ENCODE peak calls at places on chromosomes 13 and 19, in nine cellular contexts. Q is fibroblast of lung, X is endothelial cell of umbilical vein, A is DND-41, P is hepatocyte, K is PC-9, D is OCI-LY7, G is IMR-90, M is H9. S is an unnamed sample.

GRCh38 chr19:29060833-29061364 is 152.1 kb downstream of the UQCRFS1 start:
- DNase-seq in Q (no peak), X (no peak), A (no peak), P (no peak), K (no peak), D (no peak), G (no peak), M (no peak), S (no peak)

GRCh38 chr19:29188704-29189375 is 24.1 kb downstream of the UQCRFS1 start:
- DNase-seq in Q (peak), X (no peak), A (no peak), P (peak), K (no peak), D (no peak), G (peak), M (no peak), S (no peak)

GRCh38 chr13:104592127-104592526 is 1525.9 kb upstream of the SLC10A2 start:
- DNase-seq in Q (peak), X (peak), A (no peak), P (peak), K (no peak), D (no peak), G (peak), M (no peak), S (peak)

GRCh38 chr19:3179739-3180293 is 1.2 kb downstream of the S1PR4 start:
- DNase-seq in Q (no peak), X (no peak), A (peak), P (no peak), K (no peak), D (peak), G (no peak), M (peak), S (no peak)

GRCh38 chr13:40608308-40608707 is 58.1 kb downstream of the FOXO1 start:
- DNase-seq in Q (no peak), X (no peak), A (no peak), P (no peak), K (no peak), D (no peak), G (no peak), M (no peak), S (no peak)

GRCh38 chr19:54207908-54208783 is 7.5 kb downstream of the RPS9 start:
- DNase-seq in Q (peak), X (peak), A (peak), P (peak), K (peak), D (no peak), G (peak), M (no peak), S (no peak)

GRCh38 chr19:6970021-6970420 is 51.2 kb downstream of the MBD3L2B start:
- DNase-seq in Q (no peak), X (no peak), A (no peak), P (no peak), K (no peak), D (no peak), G (no peak), M (no peak), S (no peak)

GRCh38 chr13:40613192-40613818 is 53.1 kb downstream of the FOXO1 start:
- DNase-seq in Q (no peak), X (peak), A (no peak), P (no peak), K (no peak), D (peak), G (no peak), M (no peak), S (no peak)

GRCh38 chr13:106619688-106620555 is 52.0 kb upstream of the ARGLU1 start:
- DNase-seq in Q (peak), X (peak), A (peak), P (peak), K (peak), D (peak), G (peak), M (peak), S (peak)

GRCh38 chr13:109172099-109172498 is 542.7 kb downstream of the MYO16 start:
- DNase-seq in Q (no peak), X (no peak), A (no peak), P (no peak), K (no peak), D (no peak), G (no peak), M (no peak), S (no peak)

GRCh38 chr19:31018951-31019350 is 330.3 kb downstream of the TSHZ3 start:
- DNase-seq in Q (no peak), X (no peak), A (no peak), P (no peak), K (no peak), D (no peak), G (no peak), M (no peak), S (no peak)

GRCh38 chr19:42185281-42185680 is 32.2 kb downstream of the DEDD2 start:
- DNase-seq in Q (peak), X (no peak), A (peak), P (no peak), K (no peak), D (peak), G (peak), M (no peak), S (no peak)

GRCh38 chr19:42480335-42481095 is 37.8 kb upstream of the CXCL17 start:
- DNase-seq in Q (peak), X (no peak), A (no peak), P (peak), K (peak), D (no peak), G (peak), M (no peak), S (no peak)

GRCh38 chr13:51645154-51645650 is 60.9 kb downstream of the WDFY2 start:
- DNase-seq in Q (peak), X (no peak), A (peak), P (peak), K (peak), D (peak), G (peak), M (no peak), S (peak)

GRCh38 chr19:43429395-43429794 is 14.7 kb downstream of the TEX101 start:
- DNase-seq in Q (no peak), X (no peak), A (no peak), P (no peak), K (no peak), D (no peak), G (no peak), M (no peak), S (no peak)

GRCh38 chr13:107185889-107186288 is 618.0 kb upstream of the ARGLU1 start:
- DNase-seq in Q (peak), X (peak), A (no peak), P (no peak), K (no peak), D (no peak), G (peak), M (no peak), S (no peak)

GRCh38 chr13:109344552-109345157 is 441.7 kb downstream of the IRS2 start:
- DNase-seq in Q (peak), X (peak), A (no peak), P (no peak), K (no peak), D (no peak), G (peak), M (no peak), S (peak)

GRCh38 chr13:48531416-48532145 is 1.3 kb downstream of the RCBTB2 start:
- DNase-seq in Q (no peak), X (no peak), A (peak), P (no peak), K (no peak), D (peak), G (no peak), M (no peak), S (peak)
- H2AFZ ChIP-seq in Q (peak), X (peak), A (peak), P (peak), K (peak), D (peak), G (peak), M (no peak), S (peak)

GRCh38 chr19:48715681-48716171 is 3.8 kb downstream of the MAMSTR start:
- DNase-seq in Q (no peak), X (no peak), A (no peak), P (peak), K (no peak), D (no peak), G (no peak), M (peak), S (no peak)
- H2AFZ ChIP-seq in Q (no peak), X (no peak), A (no peak), P (no peak), K (no peak), D (no peak), G (no peak), M (no peak), S (no peak)

DNA sequence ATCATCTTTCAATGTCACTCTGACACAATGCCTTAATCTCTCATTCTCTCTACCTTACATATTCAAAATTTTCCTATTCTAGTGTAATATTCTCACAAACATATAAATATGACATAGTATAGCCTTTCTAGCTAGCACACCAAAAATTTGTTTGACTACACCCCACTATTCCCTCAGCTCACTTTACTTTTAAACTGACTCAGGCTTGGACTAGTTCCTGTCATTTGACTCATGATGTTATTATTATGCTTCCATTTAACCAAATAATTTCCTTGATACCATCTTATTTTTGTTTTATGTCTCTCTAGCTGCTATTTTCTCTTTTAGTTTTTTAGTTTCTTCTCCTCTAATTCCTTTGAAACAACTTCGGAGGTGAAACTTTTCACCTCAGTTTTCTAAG is 1745.6 kb upstream of the PCDH20 start:
- DNase-seq in Q (peak), X (peak), A (no peak), P (no peak), K (no peak), D (no peak), G (peak), M (no peak), S (no peak)
- H2AFZ ChIP-seq in Q (no peak), X (no peak), A (no peak), P (no peak), K (no peak), D (no peak), G (no peak), M (no peak), S (no peak)

DNA sequence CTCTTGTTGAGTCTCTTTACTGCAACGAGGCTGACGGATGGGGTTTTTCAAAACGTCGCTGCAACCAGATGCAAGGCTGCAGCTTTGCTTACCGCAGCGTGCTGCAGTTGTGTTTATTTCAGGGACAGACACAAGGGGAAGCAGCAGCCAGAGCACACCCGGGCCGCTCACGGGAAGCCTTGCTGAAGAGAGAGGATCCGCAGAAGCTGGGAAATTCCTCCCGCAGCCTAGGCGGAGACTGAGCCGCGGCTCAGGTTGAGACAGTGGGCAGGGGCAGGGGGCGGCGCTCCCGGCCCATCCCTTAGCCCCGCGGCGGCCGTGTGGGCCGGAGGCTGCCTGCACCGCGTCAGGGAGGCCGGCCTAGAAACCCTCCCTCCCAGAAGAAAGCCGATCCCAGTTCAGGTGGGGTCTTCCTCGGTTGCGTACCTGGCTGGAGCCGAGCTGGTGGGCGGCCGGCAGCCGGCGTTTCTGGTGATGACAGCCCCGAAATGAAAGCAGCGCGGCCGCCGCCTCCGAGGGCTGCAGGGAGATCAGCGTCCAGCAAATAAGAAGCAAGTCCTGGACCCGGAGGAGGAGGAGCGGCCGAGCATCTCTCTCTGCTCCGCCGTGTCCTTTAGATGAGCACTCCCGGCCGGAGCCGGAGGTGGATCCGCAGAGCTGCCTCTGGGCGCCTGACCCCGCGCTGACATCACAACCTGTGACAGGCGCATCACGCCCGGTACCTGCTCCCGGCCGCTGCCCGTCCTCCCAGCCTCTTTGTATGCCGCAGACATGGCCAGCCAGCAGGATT is at the start of gene FRY:
- DNase-seq in Q (peak), X (peak), A (peak), P (peak), K (peak), D (peak), G (peak), M (peak), S (peak)
- H2AFZ ChIP-seq in Q (peak), X (peak), A (peak), P (peak), K (peak), D (peak), G (peak), M (no peak), S (peak)

S was measured in mammary epithelial cell.